ENCODE peak calls at places on chromosomes 3 and 15, in four cellular contexts. M is neural crest cell; S is HFF-Myc; F is activated naive CD4-positive, alpha-beta T cell treated with anti-CD3 and anti-CD28 coated beads for 36 hours. W is an unnamed sample.
A peak's percentile ranks its signal among the peaks of the same experiment; 100 is the strongest.

GRCh38 chr3:159418571-159419526 is 569.8 kb upstream of the IL12A start:
- DNase-seq in F (no peak), M (no peak), S (no peak), W (no peak)

GRCh38 chr15:78004222-78004727 is 73.2 kb downstream of the TBC1D2B start:
- DNase-seq in F (no peak), M (no peak), S (no peak), W (no peak)

GRCh38 chr3:55966566-55966965 is 479.5 kb upstream of the WNT5A start:
- DNase-seq in F (no peak), M (no peak), S (no peak), W (no peak)

GRCh38 chr3:78988324-78988723 is 779.5 kb downstream of the ROBO1 start:
- DNase-seq in S (no peak), M (no peak), F (no peak), W (no peak)

GRCh38 chr3:150168694-150169093 is 198.0 kb upstream of the PFN2 start:
- DNase-seq in S (no peak), M (no peak), F (no peak), W (no peak)

GRCh38 chr3:129606522-129607390 is at the start of gene PLXND1:
- DNase-seq in S (no peak), M (peak; percentile 46), F (peak; percentile 27), W (peak; percentile 64)

GRCh38 chr3:127940116-127940515 is 25.1 kb downstream of the KBTBD12 start:
- DNase-seq in M (no peak), F (no peak), S (no peak), W (no peak)

GRCh38 chr15:71160976-71161375 is 45.7 kb downstream of the THSD4 start:
- DNase-seq in F (no peak), S (no peak), M (no peak), W (no peak)

GRCh38 chr3:13559751-13560540 is 11.0 kb downstream of the FBLN2 start:
- DNase-seq in S (no peak), M (no peak), F (no peak), W (no peak)

GRCh38 chr3:120908803-120909601 is 997 bp downstream of the STXBP5L start:
- DNase-seq in S (no peak), F (no peak), M (no peak), W (no peak)

GRCh38 chr3:177498037-177498857 is 301.0 kb upstream of the TBL1XR1 start:
- DNase-seq in F (no peak), S (no peak), M (no peak), W (no peak)

GRCh38 chr3:118541791-118542190 is 492.9 kb downstream of the IGSF11 start:
- DNase-seq in S (no peak), F (no peak), M (no peak), W (no peak)

GRCh38 chr3:116188231-116188785 is 257.0 kb downstream of the LSAMP start:
- DNase-seq in M (no peak), S (no peak), F (no peak), W (no peak)

GRCh38 chr3:77159182-77159581 is 119.3 kb downstream of the ROBO2 start:
- DNase-seq in M (no peak), S (no peak), F (no peak), W (no peak)

GRCh38 chr3:46982581-46982980 is 3.1 kb downstream of the NBEAL2 start:
- DNase-seq in S (no peak), F (no peak), M (no peak), W (no peak)

GRCh38 chr3:71056327-71056726 is 527.2 kb downstream of the FOXP1 start:
- DNase-seq in M (no peak), F (no peak), S (no peak), W (no peak)

GRCh38 chr15:63157891-63158431 is 684 bp upstream of the RPS27L start:
- DNase-seq in M (peak; percentile 50), S (no peak), F (peak; percentile 51), W (peak; percentile 29)

W was measured in GM19239.